ENCODE peak calls at places on chromosomes 4 and X, in five cellular contexts. Y is body of pancreas, A is colonic mucosa, J is SJSA1, S is GM12878. C is an unnamed sample.

GRCh38 chr4:177573487-177573886 is 131.2 kb upstream of the AGA start:
- DNase-seq in Y (no peak), A (no peak), J (no peak), S (no peak), C (no peak)

GRCh38 chrX:84475596-84475995 is 26.7 kb downstream of the HDX start:
- DNase-seq in Y (no peak), A (no peak), J (no peak), S (no peak), C (no peak)

GRCh38 chr4:153649572-153649991 is 34.5 kb upstream of the TLR2 start:
- DNase-seq in Y (no peak), A (no peak), J (peak; percentile 30), S (no peak), C (no peak)

GRCh38 chrX:5086388-5086787 is 1142.3 kb downstream of the NLGN4X start:
- DNase-seq in Y (no peak), A (no peak), J (no peak), S (no peak), C (no peak)

GRCh38 chrX:67922950-67923349 is 379.1 kb downstream of the AR start:
- DNase-seq in Y (peak; percentile 2), A (no peak), J (no peak), S (no peak), C (no peak)

GRCh38 chrX:64580035-64580434 is 184.8 kb upstream of the MTMR8 start:
- DNase-seq in Y (no peak), A (no peak), J (no peak), S (no peak), C (no peak)

GRCh38 chr4:15805583-15806517 is 27.7 kb downstream of the CD38 start:
- DNase-seq in Y (peak; percentile 54), A (peak; percentile 51), J (peak; percentile 2), S (peak; percentile 48), C (no peak)

GRCh38 chr4:64598068-64598467 is 188.8 kb upstream of the TECRL start:
- DNase-seq in Y (no peak), A (no peak), J (no peak), S (no peak), C (no peak)

GRCh38 chr4:36172650-36173049 is 71.7 kb downstream of the ARAP2 start:
- DNase-seq in Y (peak; percentile 31), A (no peak), J (no peak), S (no peak), C (no peak)

GRCh38 chr4:10808591-10808990 is 124.0 kb upstream of the CLNK start:
- DNase-seq in Y (peak; percentile 2), A (no peak), J (no peak), S (no peak), C (no peak)

GRCh38 chr4:165005352-165005751 is 26.4 kb upstream of the TRIM60 start:
- DNase-seq in Y (no peak), A (no peak), J (no peak), S (no peak), C (no peak)
- H3K27me3 ChIP-seq in Y (no peaks in the 10 kb centered on the region), A (no peaks in the 10 kb centered on the region), J (peaks cover 4% of the 10 kb centered on the region), S (no peaks in the 10 kb centered on the region), C (no peaks in the 10 kb centered on the region)

GRCh38 chr4:39304651-39305050 is 61.5 kb downstream of the RFC1 start:
- DNase-seq in Y (no peak), A (no peak), J (no peak), S (no peak), C (no peak)

GRCh38 chr4:39308576-39308975 is 57.6 kb downstream of the RFC1 start:
- DNase-seq in Y (no peak), A (no peak), J (no peak), S (no peak), C (no peak)

GRCh38 chr4:39305902-39306677 is 60.1 kb downstream of the RFC1 start:
- DNase-seq in Y (peak; percentile 30), A (no peak), J (no peak), S (no peak), C (no peak)

GRCh38 chr4:39303871-39304270 is 62.3 kb downstream of the RFC1 start:
- DNase-seq in Y (no peak), A (no peak), J (no peak), S (no peak), C (no peak)

GRCh38 chr4:39302901-39303300 is 63.3 kb downstream of the RFC1 start:
- DNase-seq in Y (no peak), A (no peak), J (no peak), S (no peak), C (no peak)
- H3K36me3 ChIP-seq in Y (peaks cover 10% of the 10 kb centered on the region), A (peaks cover 5% of the 10 kb centered on the region), J (peaks cover 27% of the 10 kb centered on the region), S (peaks cover 15% of the 10 kb centered on the region), C (peaks cover 1% of the 10 kb centered on the region)

DNA sequence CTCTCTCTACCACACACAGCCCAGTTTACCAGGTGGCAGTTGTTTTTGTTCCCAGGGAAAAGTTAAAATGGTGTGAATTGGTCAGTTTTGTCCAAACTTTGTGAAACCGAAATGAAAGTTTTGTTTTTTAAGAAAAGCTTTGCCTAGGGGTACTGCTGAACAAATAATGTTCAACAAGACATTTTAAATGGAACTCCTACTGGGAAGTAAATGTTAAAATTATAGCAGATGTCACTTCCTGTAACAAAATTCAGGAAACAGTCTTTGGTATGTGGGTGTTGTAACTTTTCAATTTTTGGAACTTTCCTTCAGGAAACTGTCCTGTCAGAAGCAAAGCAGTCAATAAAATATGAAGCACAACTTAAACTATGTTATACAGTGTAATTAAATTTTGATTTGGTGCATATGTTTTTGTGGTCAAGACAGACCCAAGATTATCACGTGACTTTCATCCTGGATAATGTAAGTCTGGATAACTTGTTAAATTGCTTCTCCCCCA is 79.5 kb downstream of the AFF1 start:
- DNase-seq in Y (no peak), A (no peak), J (no peak), S (no peak), C (no peak)
- H3K4me1 ChIP-seq in Y (peaks cover 94% of the 10 kb centered on the region), A (no peaks in the 10 kb centered on the region), J (peaks cover 34% of the 10 kb centered on the region), S (peaks cover 32% of the 10 kb centered on the region), C (peaks cover 76% of the 10 kb centered on the region)

DNA sequence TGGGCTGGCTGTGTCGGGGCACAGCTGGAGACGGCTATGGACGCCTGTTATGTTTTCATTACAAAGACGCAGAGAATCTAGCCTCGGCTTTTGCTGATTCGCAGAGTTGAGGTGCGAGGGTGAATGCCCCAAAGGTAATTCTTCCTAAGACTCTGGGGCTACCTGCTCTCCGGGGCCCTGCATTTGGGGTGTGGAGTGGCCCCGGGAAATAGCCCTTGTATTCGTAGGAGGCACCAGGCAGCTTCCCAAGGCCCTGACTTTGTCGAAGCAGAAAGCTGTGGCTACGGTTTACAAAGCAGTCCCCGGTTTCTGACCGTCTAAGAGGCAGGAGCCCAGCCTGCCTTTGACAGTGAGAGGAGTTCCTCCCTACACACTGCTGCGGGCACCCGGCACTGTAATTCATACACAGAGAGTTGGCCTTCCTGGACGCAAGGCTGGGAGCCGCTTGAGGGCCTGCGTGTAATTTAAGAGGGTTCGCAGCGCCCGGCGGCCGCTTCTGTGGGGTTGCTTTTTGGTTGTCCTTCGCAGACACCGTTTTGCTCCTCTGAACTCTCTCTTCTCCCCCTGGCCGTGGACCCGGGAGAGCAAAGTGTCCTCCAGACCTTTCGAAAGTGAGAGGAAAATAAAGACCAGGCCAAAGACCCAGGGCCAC is 1.9 kb downstream of the SHOX start:
- DNase-seq in Y (no peak), A (no peak), J (no peak), S (no peak), C (no peak)
- H3K27me3 ChIP-seq in Y (no peaks in the 10 kb centered on the region), A (peaks cover 63% of the 10 kb centered on the region), J (no peaks in the 10 kb centered on the region), S (no peaks in the 10 kb centered on the region), C (no peaks in the 10 kb centered on the region)

GRCh38 chr4:38896940-38897339 is 29.3 kb downstream of the FAM114A1 start:
- DNase-seq in Y (no peak), A (no peak), J (no peak), S (no peak), C (no peak)
- H3K36me3 ChIP-seq in Y (peaks cover 1% of the 10 kb centered on the region), A (no peaks in the 10 kb centered on the region), J (peaks cover 32% of the 10 kb centered on the region), S (no peaks in the 10 kb centered on the region), C (no peaks in the 10 kb centered on the region)

GRCh38 chr4:84497835-84498202 is 1.3 kb downstream of the NKX6-1 start:
- DNase-seq in Y (no peak), A (no peak), J (no peak), S (no peak), C (no peak)

GRCh38 chr4:84497220-84497834 is 1.8 kb downstream of the NKX6-1 start:
- DNase-seq in Y (peak; percentile 19), A (no peak), J (peak; percentile 43), S (no peak), C (no peak)

GRCh38 chr4:84496356-84497219 is 2.5 kb downstream of the NKX6-1 start:
- DNase-seq in Y (peak; percentile 25), A (no peak), J (no peak), S (no peak), C (no peak)

GRCh38 chr4:84499065-84499982 is at the start of gene NKX6-1:
- DNase-seq in Y (peak; percentile 93), A (peak; percentile 64), J (peak; percentile 90), S (no peak), C (peak; percentile 88)

DNA sequence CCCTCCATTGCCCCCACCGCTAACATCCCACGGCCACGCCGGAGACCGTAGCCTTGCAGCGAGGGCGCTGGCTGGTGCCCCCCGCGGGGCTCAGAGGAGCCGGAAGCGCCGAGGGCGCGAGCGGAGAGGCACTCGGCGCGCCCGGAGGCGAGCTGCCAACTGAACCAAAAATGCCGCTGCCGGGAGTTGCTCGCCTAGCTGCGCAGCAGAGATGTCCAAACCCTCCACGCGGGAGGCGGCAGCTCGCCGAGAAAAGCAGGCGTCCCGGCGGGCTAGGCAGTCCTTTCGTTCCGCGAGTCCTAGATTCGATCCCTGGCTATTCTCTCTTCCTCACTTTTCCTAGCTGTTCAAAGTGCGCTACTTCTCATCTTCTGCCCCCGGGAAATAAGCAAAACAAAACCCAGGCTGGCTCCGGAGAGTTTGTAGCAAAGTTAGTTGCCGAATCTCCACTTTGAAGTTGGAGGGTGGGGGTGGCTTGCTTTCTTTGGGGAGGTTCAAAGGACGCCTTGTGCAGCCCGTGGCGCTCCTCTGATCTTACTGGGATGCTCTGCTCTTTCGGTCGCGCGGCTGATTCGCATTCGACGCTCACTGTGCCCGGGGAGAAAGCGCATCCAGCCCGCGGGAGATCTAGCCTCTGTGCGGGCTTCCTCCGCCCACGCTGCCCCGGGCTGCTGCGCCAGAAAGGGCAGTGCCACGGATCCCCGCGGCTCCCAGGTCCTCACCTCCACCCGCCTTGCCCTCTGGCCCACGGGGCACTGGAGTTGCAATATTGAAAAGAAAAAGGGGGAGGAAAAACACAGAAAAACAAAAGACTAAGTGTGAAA is 677 bp downstream of the NKX6-1 start:
- DNase-seq in Y (peak; percentile 34), A (no peak), J (peak; percentile 63), S (no peak), C (no peak)
- H3K4me1 ChIP-seq in Y (peaks cover 27% of the 10 kb centered on the region), A (peaks cover 20% of the 10 kb centered on the region), J (peaks cover 14% of the 10 kb centered on the region), S (no peaks in the 10 kb centered on the region), C (no peaks in the 10 kb centered on the region)

GRCh38 chrX:131725001-131725654 is 181.3 kb downstream of the OR13H1 start:
- DNase-seq in Y (no peak), A (no peak), J (no peak), S (no peak), C (no peak)

GRCh38 chrX:131728295-131729145 is 184.6 kb downstream of the OR13H1 start:
- DNase-seq in Y (no peak), A (peak; percentile 92), J (no peak), S (peak; percentile 84), C (no peak)

GRCh38 chrX:131724292-131724691 is 180.4 kb downstream of the OR13H1 start:
- DNase-seq in Y (no peak), A (no peak), J (no peak), S (no peak), C (no peak)

GRCh38 chrX:131727778-131728177 is 183.9 kb downstream of the OR13H1 start:
- DNase-seq in Y (no peak), A (no peak), J (no peak), S (no peak), C (no peak)

GRCh38 chrX:131723646-131724045 is 179.8 kb downstream of the OR13H1 start:
- DNase-seq in Y (no peak), A (no peak), J (no peak), S (no peak), C (no peak)
- H3K27me3 ChIP-seq in Y (no peaks in the 10 kb centered on the region), A (peaks cover 5% of the 10 kb centered on the region), J (no peaks in the 10 kb centered on the region), S (no peaks in the 10 kb centered on the region), C (no peaks in the 10 kb centered on the region)

GRCh38 chr4:7016086-7016485 is 27.1 kb upstream of the TADA2B start:
- DNase-seq in Y (no peak), A (no peak), J (no peak), S (no peak), C (no peak)
- H3K36me3 ChIP-seq in Y (peaks cover 5% of the 10 kb centered on the region), A (peaks cover 3% of the 10 kb centered on the region), J (peaks cover 2% of the 10 kb centered on the region), S (peaks cover 26% of the 10 kb centered on the region), C (peaks cover 4% of the 10 kb centered on the region)